ENCODE peak calls at places on chromosomes 6 and 20, in four cellular contexts. H, D, M and N are unnamed samples.

GRCh38 chr6:97240222-97240621 is 42.8 kb downstream of the MMS22L start:
- DNase-seq in H (no peak), D (peak), M (no peak), N (peak)

GRCh38 chr6:10808376-10808775 is 30.0 kb downstream of the MAK start:
- DNase-seq in H (no peak), D (no peak), M (no peak), N (no peak)

GRCh38 chr20:47230811-47231256 is 125.7 kb downstream of the ZMYND8 start:
- DNase-seq in H (no peak), D (no peak), M (no peak), N (no peak)

GRCh38 chr20:51193066-51193772 is 170.3 kb upstream of the KCNG1 start:
- DNase-seq in H (no peak), D (no peak), M (no peak), N (no peak)

GRCh38 chr6:37774028-37774680 is 45.4 kb upstream of the ZFAND3 start:
- DNase-seq in H (no peak), D (no peak), M (no peak), N (no peak)

GRCh38 chr6:84867521-84867920 is 103.1 kb upstream of the TBX18 start:
- DNase-seq in H (no peak), D (no peak), M (no peak), N (peak)

GRCh38 chr6:113636357-113636824 is 220.8 kb upstream of the MARCKS start:
- DNase-seq in H (no peak), D (no peak), M (no peak), N (peak)

GRCh38 chr6:4358414-4359107 is 223.2 kb upstream of the ECI2 start:
- DNase-seq in H (peak), D (peak), M (peak), N (peak)

GRCh38 chr6:106870069-106870468 is 104.5 kb downstream of the CD24 start:
- DNase-seq in H (no peak), D (peak), M (no peak), N (peak)

GRCh38 chr6:42545226-42545773 is 18.5 kb upstream of the UBR2 start:
- DNase-seq in H (no peak), D (no peak), M (no peak), N (no peak)

GRCh38 chr20:57993738-57994431 is 234.6 kb downstream of the ANKRD60 start:
- DNase-seq in H (no peak), D (no peak), M (no peak), N (no peak)

GRCh38 chr20:60553095-60553494 is 594.9 kb downstream of the CDH26 start:
- DNase-seq in H (no peak), D (no peak), M (no peak), N (no peak)

GRCh38 chr6:119200774-119201173 is 122.3 kb upstream of the FAM184A start:
- DNase-seq in H (no peak), D (no peak), M (no peak), N (no peak)

GRCh38 chr20:63280929-63281545 is 8.4 kb downstream of the ARFGAP1 start:
- DNase-seq in H (no peak), D (peak), M (no peak), N (no peak)

GRCh38 chr6:108555399-108556052 is 5.2 kb upstream of the FOXO3 start:
- DNase-seq in H (no peak), D (no peak), M (peak), N (no peak)

GRCh38 chr20:39464238-39464637 is 502.1 kb downstream of the DHX35 start:
- DNase-seq in H (no peak), D (no peak), M (no peak), N (no peak)

GRCh38 chr6:150145830-150146229 is 3.0 kb downstream of the PPP1R14C start:
- DNase-seq in H (no peak), D (no peak), M (no peak), N (no peak)

GRCh38 chr6:118908441-118908840 is 14.5 kb downstream of the ASF1A start:
- DNase-seq in H (no peak), D (no peak), M (no peak), N (no peak)

GRCh38 chr6:140269766-140270165 is 895.3 kb upstream of the CITED2 start:
- DNase-seq in H (no peak), D (no peak), M (no peak), N (peak)

GRCh38 chr20:60035-60918 is 27.2 kb upstream of the DEFB125 start:
- DNase-seq in H (no peak), D (no peak), M (no peak), N (no peak)

GRCh38 chr6:131733376-131734016 is 22.7 kb upstream of the CTAGE9 start:
- DNase-seq in H (peak), D (no peak), M (no peak), N (peak)

GRCh38 chr6:130975325-130975724 is 87.7 kb downstream of the EPB41L2 start:
- DNase-seq in H (no peak), D (no peak), M (no peak), N (no peak)

GRCh38 chr6:156931283-156931682 is 154.1 kb downstream of the ARID1B start:
- DNase-seq in H (no peak), D (no peak), M (no peak), N (no peak)

GRCh38 chr6:156928126-156928525 is 150.9 kb downstream of the ARID1B start:
- DNase-seq in H (no peak), D (no peak), M (no peak), N (no peak)

GRCh38 chr6:156924241-156924640 is 147.1 kb downstream of the ARID1B start:
- DNase-seq in H (no peak), D (no peak), M (no peak), N (no peak)

GRCh38 chr6:156928972-156929371 is 151.8 kb downstream of the ARID1B start:
- DNase-seq in H (no peak), D (no peak), M (no peak), N (no peak)

GRCh38 chr6:156925718-156926607 is 148.8 kb downstream of the ARID1B start:
- DNase-seq in H (no peak), D (no peak), M (no peak), N (no peak)
- H3K4me3 ChIP-seq in H (no peak), D (no peak), M (no peak), N (no peak)

GRCh38 chr6:136158971-136159370 is 91.1 kb downstream of the MTFR2 start:
- DNase-seq in H (no peak), D (no peak), M (no peak), N (no peak)

GRCh38 chr6:136161950-136162349 is 88.2 kb downstream of the MTFR2 start:
- DNase-seq in H (no peak), D (no peak), M (no peak), N (no peak)

GRCh38 chr6:136153976-136154375 is 96.1 kb downstream of the MTFR2 start:
- DNase-seq in H (no peak), D (no peak), M (no peak), N (no peak)

GRCh38 chr6:136160255-136160654 is 89.9 kb downstream of the MTFR2 start:
- DNase-seq in H (no peak), D (no peak), M (no peak), N (no peak)

GRCh38 chr6:136158398-136158797 is 91.7 kb downstream of the MTFR2 start:
- DNase-seq in H (peak), D (no peak), M (peak), N (peak)
- TF ChIP-seq CTCF in H (peak), D (no peak), M (peak), N (no peak)

GRCh38 chr6:163405412-163406309 is 8.9 kb upstream of the QKI start:
- DNase-seq in H (peak), D (no peak), M (peak), N (peak)
- H3K4me3 ChIP-seq in H (peak), D (no peak), M (peak), N (peak)

DNA sequence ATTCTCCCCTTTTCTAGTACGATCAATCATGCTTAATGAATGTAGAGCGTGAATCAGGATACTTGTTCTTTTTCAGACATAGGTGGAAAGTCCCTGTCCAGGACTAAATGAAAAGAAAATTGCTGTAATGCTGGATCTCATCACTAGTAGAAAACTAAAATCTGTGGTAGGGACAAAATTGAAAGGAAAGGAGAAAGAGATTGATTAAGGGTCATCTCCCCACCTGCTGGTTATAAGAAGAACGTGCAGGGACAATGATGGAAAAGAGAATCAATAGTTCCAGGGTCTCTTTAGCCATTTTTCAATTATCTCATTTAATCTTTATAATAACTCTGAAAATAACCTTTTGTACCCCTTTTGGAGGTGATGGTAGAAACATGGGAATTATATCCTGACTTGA is 18.7 kb upstream of the HLA-DRB1 start:
- DNase-seq in H (no peak), D (no peak), M (no peak), N (no peak)
- TF ChIP-seq CTCF in H (no peak), D (no peak), M (no peak), N (no peak)

DNA sequence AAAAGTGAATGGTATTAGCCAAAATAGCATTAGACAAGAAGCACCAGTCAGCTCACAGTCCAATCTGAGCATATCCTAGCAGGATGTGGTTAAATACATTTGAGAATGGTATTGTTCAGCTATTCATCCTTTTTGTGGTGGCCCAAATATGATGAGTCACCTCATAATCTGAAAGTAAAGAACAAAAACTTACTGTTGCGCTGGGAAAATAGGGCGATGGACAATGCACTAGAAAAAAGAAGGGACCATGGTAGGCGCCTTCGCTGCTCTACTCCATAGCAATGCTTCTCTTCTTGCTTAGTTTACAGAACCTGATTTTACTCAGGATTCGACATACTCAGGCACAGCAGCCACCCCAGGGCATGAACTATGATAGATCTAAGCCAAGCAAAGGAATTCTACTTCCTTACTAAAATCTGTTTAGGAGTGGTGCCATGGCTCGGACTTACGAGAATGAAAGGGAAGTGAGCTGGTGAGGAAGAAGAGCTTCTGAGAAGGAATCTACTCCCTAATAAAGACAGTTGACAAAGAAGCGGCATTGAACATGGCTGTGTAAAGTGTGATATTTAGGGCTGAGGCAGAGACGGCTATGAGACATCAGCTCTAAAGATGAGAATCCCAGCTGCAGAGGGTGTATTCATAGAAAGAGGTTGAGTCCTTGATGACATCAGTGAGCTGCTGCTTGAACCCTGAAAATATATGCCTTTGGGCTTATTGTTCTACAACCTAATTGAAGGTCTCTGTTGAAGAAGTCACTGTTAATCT is 16.6 kb upstream of the FBXO9 start:
- DNase-seq in H (no peak), D (no peak), M (no peak), N (peak)
- H3K4me3 ChIP-seq in H (no peak), D (no peak), M (no peak), N (no peak)